ENCODE peak calls at places on chromosomes 3 and 15, in nine cellular contexts. C, H, X, G, U, L, K, T and W are unnamed samples.

GRCh38 chr15:25883860-25884259 is 20.7 kb upstream of the ATP10A start:
- DNase-seq in C (no peak), H (peak; percentile 99), X (no peak), G (no peak), U (no peak), L (no peak), K (no peak), T (no peak), W (no peak)

GRCh38 chr3:121803921-121804320 is 30.9 kb downstream of the IQCB1 start:
- DNase-seq in C (no peak), H (no peak), X (no peak), G (no peak), U (no peak), L (no peak), K (no peak), T (no peak), W (no peak)

GRCh38 chr15:31039961-31040360 is 48.5 kb upstream of the MTMR10 start:
- DNase-seq in C (no peak), H (no peak), X (no peak), G (no peak), U (no peak), L (no peak), K (no peak), T (no peak), W (no peak)

GRCh38 chr15:37045859-37046318 is 54.5 kb downstream of the MEIS2 start:
- DNase-seq in C (no peak), H (no peak), X (no peak), G (no peak), U (no peak), L (no peak), K (peak; percentile 39), T (no peak), W (no peak)

GRCh38 chr15:38054488-38054887 is 120.0 kb downstream of the TMCO5A start:
- DNase-seq in C (no peak), H (peak; percentile 82), X (no peak), G (no peak), U (no peak), L (no peak), K (no peak), T (no peak), W (no peak)

GRCh38 chr15:71291723-71292122 is 176.5 kb downstream of the THSD4 start:
- DNase-seq in C (no peak), H (no peak), X (no peak), G (no peak), U (no peak), L (no peak), K (no peak), T (no peak), W (no peak)

GRCh38 chr15:99474981-99475753 is 90.6 kb upstream of the MEF2A start:
- DNase-seq in C (no peak), H (no peak), X (no peak), G (peak; percentile 85), U (no peak), L (no peak), K (no peak), T (peak; percentile 82), W (peak; percentile 53)

GRCh38 chr3:97793415-97794019 is 28.3 kb upstream of the CRYBG3 start:
- DNase-seq in C (no peak), H (peak; percentile 19), X (peak; percentile 26), G (no peak), U (no peak), L (no peak), K (peak; percentile 55), T (no peak), W (no peak)

GRCh38 chr3:152497457-152497856 is 228.7 kb downstream of the MBNL1 start:
- DNase-seq in C (no peak), H (no peak), X (no peak), G (no peak), U (no peak), L (no peak), K (no peak), T (no peak), W (no peak)

GRCh38 chr3:123586131-123586530 is 1.3 kb upstream of the HACD2 start:
- DNase-seq in C (no peak), H (peak; percentile 54), X (peak; percentile 67), G (no peak), U (no peak), L (no peak), K (peak; percentile 71), T (no peak), W (peak; percentile 58)

GRCh38 chr3:196255776-196256175 is 31.8 kb downstream of the PCYT1A start:
- DNase-seq in C (no peak), H (no peak), X (no peak), G (no peak), U (no peak), L (no peak), K (no peak), T (no peak), W (no peak)

GRCh38 chr15:57969355-57969754 is 96.2 kb downstream of the ALDH1A2 start:
- DNase-seq in C (no peak), H (no peak), X (no peak), G (no peak), U (no peak), L (no peak), K (no peak), T (no peak), W (no peak)
- TF ChIP-seq CTCF in C (no peak), H (no peak), X (no peak), G (no peak), U (no peak), L (no peak), K (peak; percentile 31), T (no peak), W (no peak)

GRCh38 chr3:10995871-10996270 is 3.3 kb downstream of the SLC6A1 start:
- DNase-seq in C (no peak), H (no peak), X (no peak), G (no peak), U (no peak), L (no peak), K (no peak), T (no peak), W (no peak)

GRCh38 chr3:10992017-10992945 is at the start of gene SLC6A1:
- DNase-seq in C (no peak), H (no peak), X (no peak), G (peak; percentile 58), U (peak; percentile 53), L (no peak), K (peak; percentile 15), T (no peak), W (peak; percentile 36)

GRCh38 chr3:10993729-10994065 is 1.1 kb downstream of the SLC6A1 start:
- DNase-seq in C (no peak), H (no peak), X (no peak), G (no peak), U (no peak), L (no peak), K (no peak), T (no peak), W (no peak)

GRCh38 chr3:10994311-10994710 is 1.8 kb downstream of the SLC6A1 start:
- DNase-seq in C (no peak), H (no peak), X (no peak), G (no peak), U (no peak), L (no peak), K (no peak), T (no peak), W (no peak)

DNA sequence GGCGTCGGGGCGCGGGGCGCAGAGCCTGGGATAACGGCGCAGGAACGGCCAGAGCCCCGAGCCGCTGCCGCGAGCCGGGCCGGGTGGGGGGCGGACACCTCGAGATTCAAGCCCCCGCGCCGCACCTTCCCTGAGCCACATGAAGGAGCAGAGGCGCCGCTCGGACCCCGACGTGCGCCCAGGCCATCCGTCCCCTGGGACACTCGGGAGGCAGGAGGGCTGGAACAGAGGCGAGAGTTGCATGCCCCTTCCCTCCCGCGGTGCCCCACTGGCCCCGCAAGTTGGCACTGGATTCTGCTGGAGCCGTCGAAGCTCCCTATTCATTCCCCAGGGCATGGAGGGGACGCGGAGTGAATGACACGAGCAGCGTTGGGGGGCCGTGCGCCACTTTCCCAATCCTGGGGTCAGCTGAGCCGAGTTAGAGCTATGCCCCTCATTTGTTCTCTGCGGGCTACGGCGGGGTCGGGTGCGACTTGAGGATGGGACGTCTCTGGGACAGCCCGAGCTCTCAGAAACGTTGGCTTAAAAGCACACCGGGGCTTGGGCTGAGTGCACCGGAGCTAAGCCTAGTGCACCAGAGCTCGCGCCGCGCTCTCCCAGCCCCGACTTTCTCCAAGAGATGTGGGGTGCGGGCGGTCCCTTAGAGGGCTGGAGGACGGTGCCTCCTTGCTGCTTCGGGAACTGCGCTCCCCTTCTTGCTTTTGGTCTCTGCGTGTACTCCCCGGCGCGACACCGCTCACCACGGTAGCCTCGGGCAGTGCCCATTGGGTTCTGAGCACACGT is 589 bp downstream of the SLC6A1 start:
- DNase-seq in C (no peak), H (no peak), X (no peak), G (no peak), U (no peak), L (no peak), K (no peak), T (no peak), W (no peak)
- H3K4me1 ChIP-seq in C (no peaks in the 10 kb centered on the region), H (peaks cover 3% of the 10 kb centered on the region), X (no peaks in the 10 kb centered on the region), G (no peaks in the 10 kb centered on the region), U (peaks cover 2% of the 10 kb centered on the region), L (no peaks in the 10 kb centered on the region), K (no peaks in the 10 kb centered on the region), T (no peaks in the 10 kb centered on the region), W (peaks cover 13% of the 10 kb centered on the region)

GRCh38 chr15:44550256-44550655 is 13.3 kb downstream of the EIF3J start:
- DNase-seq in C (no peak), H (peak; percentile 42), X (no peak), G (no peak), U (no peak), L (no peak), K (no peak), T (no peak), W (no peak)
- TF ChIP-seq CTCF in C (peak; percentile 33), H (peak; percentile 44), X (peak; percentile 31), G (peak; percentile 30), U (no peak), L (peak; percentile 37), K (peak; percentile 37), T (no peak), W (peak; percentile 26)

GRCh38 chr15:88983861-88984429 is 70.8 kb upstream of the MFGE8 start:
- DNase-seq in C (no peak), H (no peak), X (no peak), G (no peak), U (no peak), L (no peak), K (no peak), T (no peak), W (no peak)

GRCh38 chr15:88987951-88988671 is 74.9 kb upstream of the MFGE8 start:
- DNase-seq in C (no peak), H (peak; percentile 57), X (no peak), G (no peak), U (no peak), L (no peak), K (no peak), T (no peak), W (no peak)

GRCh38 chr15:88987590-88987950 is 74.4 kb upstream of the MFGE8 start:
- DNase-seq in C (no peak), H (no peak), X (no peak), G (no peak), U (no peak), L (no peak), K (no peak), T (no peak), W (no peak)

GRCh38 chr15:88986949-88987589 is 73.9 kb upstream of the MFGE8 start:
- DNase-seq in C (no peak), H (no peak), X (no peak), G (no peak), U (no peak), L (no peak), K (peak; percentile 37), T (no peak), W (no peak)

GRCh38 chr15:88985547-88986393 is 72.6 kb upstream of the MFGE8 start:
- DNase-seq in C (no peak), H (no peak), X (no peak), G (no peak), U (no peak), L (no peak), K (peak; percentile 27), T (no peak), W (no peak)
- H3K4me1 ChIP-seq in C (peaks cover 5% of the 10 kb centered on the region), H (peaks cover 42% of the 10 kb centered on the region), X (peaks cover 7% of the 10 kb centered on the region), G (peaks cover 8% of the 10 kb centered on the region), U (no peaks in the 10 kb centered on the region), L (peaks cover 3% of the 10 kb centered on the region), K (peaks cover 38% of the 10 kb centered on the region), T (peaks cover 5% of the 10 kb centered on the region), W (peaks cover 6% of the 10 kb centered on the region)